ENCODE peak calls at places on chromosomes 5 and 9, in ten cellular contexts. P is NCI-H2107, B is A172, I is ureter, J is NCI-H1694 treated with DMSO at 0.1 percent for 48 hours, U is left ventricle myocardium superior, S is AML-193, Z is type B pancreatic cell, W is NCI-H69, Q is T-cell. C is an unnamed sample.

GRCh38 chr5:177362871-177363507 is 5.3 kb downstream of the RGS14 start:
- DNase-seq in P (no peak), B (no peak), I (no peak), J (no peak), U (peak; percentile 74), S (no peak), Z (no peak), W (peak; percentile 81), Q (peak; percentile 57), C (peak; percentile 54)

GRCh38 chr5:143541943-143542797 is 138.7 kb upstream of the NR3C1 start:
- DNase-seq in P (no peak), B (no peak), I (no peak), J (no peak), U (no peak), S (no peak), Z (no peak), W (peak; percentile 62), Q (no peak), C (no peak)

GRCh38 chr9:347667-348292 is 133.1 kb downstream of the DOCK8 start:
- DNase-seq in P (no peak), B (peak; percentile 44), I (no peak), J (peak; percentile 89), U (no peak), S (peak; percentile 16), Z (no peak), W (peak; percentile 15), Q (no peak), C (peak; percentile 50)

GRCh38 chr5:126070481-126070880 is 352.7 kb upstream of the GRAMD2B start:
- DNase-seq in P (no peak), B (peak; percentile 7), I (no peak), J (no peak), U (no peak), S (no peak), Z (no peak), W (no peak), Q (no peak), C (peak; percentile 5)

GRCh38 chr5:23977996-23978395 is 470.6 kb downstream of the PRDM9 start:
- DNase-seq in P (no peak), B (peak; percentile 13), I (no peak), J (no peak), U (no peak), S (peak; percentile 6), Z (no peak), W (peak; percentile 76), Q (no peak), C (no peak)

GRCh38 chr5:103060414-103060954 is 59.5 kb downstream of the GIN1 start:
- DNase-seq in P (no peak), B (peak; percentile 10), I (no peak), J (no peak), U (no peak), S (no peak), Z (no peak), W (peak; percentile 21), Q (no peak), C (no peak)

GRCh38 chr9:127567898-127568617 is 44.0 kb upstream of the STXBP1 start:
- DNase-seq in P (no peak), B (no peak), I (no peak), J (no peak), U (peak; percentile 53), S (no peak), Z (no peak), W (peak; percentile 68), Q (no peak), C (peak; percentile 52)

GRCh38 chr5:72246239-72246580 is 73.8 kb downstream of the MRPS27 start:
- DNase-seq in P (no peak), B (peak; percentile 19), I (no peak), J (no peak), U (no peak), S (no peak), Z (no peak), W (no peak), Q (no peak), C (no peak)

GRCh38 chr9:109017493-109017892 is 4.2 kb upstream of the CTNNAL1 start:
- DNase-seq in P (no peak), B (no peak), I (no peak), J (no peak), U (no peak), S (no peak), Z (no peak), W (no peak), Q (no peak), C (no peak)

GRCh38 chr5:32406650-32407049 is 37.9 kb downstream of the ZFR start:
- DNase-seq in P (no peak), B (no peak), I (no peak), J (no peak), U (no peak), S (no peak), Z (no peak), W (no peak), Q (no peak), C (no peak)

GRCh38 chr5:147688965-147689364 is 93.6 kb downstream of the JAKMIP2 start:
- DNase-seq in P (no peak), B (no peak), I (peak; percentile 57), J (no peak), U (no peak), S (no peak), Z (no peak), W (peak; percentile 96), Q (no peak), C (peak; percentile 23)

GRCh38 chr5:54548565-54548964 is 31.0 kb downstream of the SNX18 start:
- DNase-seq in P (no peak), B (no peak), I (no peak), J (no peak), U (no peak), S (no peak), Z (no peak), W (no peak), Q (no peak), C (no peak)